ENCODE peak calls at places on chromosomes 5 and 9, in ten cellular contexts. A, E, G, H, M, Y, K, W, R and S are unnamed samples.

GRCh38 chr9:113734826-113735225 is 141.3 kb upstream of the ZNF618 start:
- DNase-seq in A (no peak), E (no peak), G (no peak), H (no peak), M (no peak), Y (no peak), K (no peak), W (no peak), R (no peak), S (no peak)

GRCh38 chr5:82813951-82814350 is 263.2 kb downstream of the TMEM167A start:
- DNase-seq in A (no peak), E (no peak), G (no peak), H (no peak), M (no peak), Y (no peak), K (no peak), W (no peak), R (no peak), S (no peak)

GRCh38 chr5:177435847-177436536 is 9.5 kb downstream of the GRK6 start:
- DNase-seq in A (no peak), E (no peak), G (no peak), H (no peak), M (no peak), Y (no peak), K (no peak), W (no peak), R (no peak), S (no peak)

GRCh38 chr5:180093651-180094382 is 22.3 kb upstream of the RNF130 start:
- DNase-seq in A (no peak), E (no peak), G (no peak), H (no peak), M (peak), Y (peak), K (no peak), W (peak), R (no peak), S (no peak)

GRCh38 chr5:83827111-83827541 is 106.5 kb upstream of the HAPLN1 start:
- DNase-seq in A (peak), E (no peak), G (no peak), H (no peak), M (no peak), Y (no peak), K (no peak), W (no peak), R (no peak), S (no peak)

GRCh38 chr5:7842531-7842930 is 8.4 kb downstream of the CFAP90 start:
- DNase-seq in A (no peak), E (no peak), G (no peak), H (no peak), M (no peak), Y (no peak), K (no peak), W (no peak), R (no peak), S (no peak)

GRCh38 chr9:122453677-122454135 is 24.0 kb downstream of the OR1J1 start:
- DNase-seq in A (peak), E (no peak), G (no peak), H (no peak), M (no peak), Y (no peak), K (no peak), W (no peak), R (no peak), S (no peak)

GRCh38 chr9:34430843-34431437 is 27.4 kb downstream of the FAM219A start:
- DNase-seq in A (peak), E (no peak), G (peak), H (peak), M (no peak), Y (peak), K (peak), W (no peak), R (peak), S (peak)

GRCh38 chr5:147935032-147935431 is 28.7 kb upstream of the C5orf46 start:
- DNase-seq in A (peak), E (no peak), G (no peak), H (no peak), M (peak), Y (no peak), K (peak), W (no peak), R (peak), S (no peak)

GRCh38 chr5:157511656-157512644 is 51.9 kb downstream of the NIPAL4 start:
- DNase-seq in A (peak), E (peak), G (no peak), H (peak), M (no peak), Y (peak), K (peak), W (peak), R (peak), S (peak)

GRCh38 chr9:129280236-129281231 is 102.5 kb upstream of the IER5L start:
- DNase-seq in A (no peak), E (no peak), G (no peak), H (peak), M (no peak), Y (peak), K (no peak), W (no peak), R (no peak), S (peak)

GRCh38 chr9:69476016-69476415 is 151.0 kb downstream of the ENTREP1 start:
- DNase-seq in A (no peak), E (no peak), G (no peak), H (no peak), M (no peak), Y (no peak), K (no peak), W (no peak), R (no peak), S (no peak)

GRCh38 chr5:166117062-166117743 is 2174.2 kb upstream of the WWC1 start:
- DNase-seq in A (no peak), E (no peak), G (no peak), H (no peak), M (peak), Y (no peak), K (no peak), W (no peak), R (no peak), S (no peak)

GRCh38 chr9:15837079-15837679 is 284.3 kb downstream of the CCDC171 start:
- DNase-seq in A (peak), E (no peak), G (no peak), H (no peak), M (peak), Y (no peak), K (peak), W (peak), R (peak), S (no peak)

GRCh38 chr5:160250226-160250625 is 20.9 kb downstream of the FABP6 start:
- DNase-seq in A (no peak), E (no peak), G (no peak), H (no peak), M (no peak), Y (no peak), K (no peak), W (no peak), R (no peak), S (no peak)

GRCh38 chr5:137822158-137822764 is 45.4 kb upstream of the MYOT start:
- DNase-seq in A (peak), E (no peak), G (peak), H (no peak), M (peak), Y (no peak), K (peak), W (peak), R (peak), S (peak)

GRCh38 chr9:13324988-13325387 is 45.5 kb upstream of the MPDZ start:
- DNase-seq in A (no peak), E (no peak), G (no peak), H (no peak), M (no peak), Y (no peak), K (no peak), W (no peak), R (no peak), S (no peak)

GRCh38 chr5:144794922-144795321 is 624.2 kb downstream of the KCTD16 start:
- DNase-seq in A (no peak), E (no peak), G (no peak), H (no peak), M (no peak), Y (no peak), K (no peak), W (no peak), R (no peak), S (no peak)

GRCh38 chr5:135875567-135875966 is 20.1 kb downstream of the IL9 start:
- DNase-seq in A (no peak), E (no peak), G (no peak), H (no peak), M (no peak), Y (no peak), K (no peak), W (no peak), R (no peak), S (no peak)

GRCh38 chr9:131645078-131645776 is 94.6 kb downstream of the RAPGEF1 start:
- DNase-seq in A (no peak), E (no peak), G (no peak), H (no peak), M (no peak), Y (no peak), K (no peak), W (no peak), R (no peak), S (no peak)

GRCh38 chr5:52859619-52860018 is 71.9 kb downstream of the ITGA1 start:
- DNase-seq in A (peak), E (no peak), G (no peak), H (no peak), M (no peak), Y (no peak), K (no peak), W (no peak), R (peak), S (no peak)

GRCh38 chr5:133729800-133730199 is 117.5 kb upstream of the FSTL4 start:
- DNase-seq in A (no peak), E (no peak), G (no peak), H (peak), M (no peak), Y (no peak), K (no peak), W (no peak), R (no peak), S (no peak)

GRCh38 chr9:130860458-130861316 is 25.6 kb downstream of the ABL1 start:
- DNase-seq in A (peak), E (no peak), G (no peak), H (peak), M (no peak), Y (peak), K (no peak), W (no peak), R (peak), S (no peak)

GRCh38 chr5:180516440-180516839 is 22.3 kb downstream of the CNOT6 start:
- DNase-seq in A (no peak), E (no peak), G (no peak), H (no peak), M (no peak), Y (no peak), K (no peak), W (no peak), R (no peak), S (no peak)

GRCh38 chr5:126108505-126108904 is 314.7 kb upstream of the GRAMD2B start:
- DNase-seq in A (no peak), E (no peak), G (peak), H (no peak), M (no peak), Y (no peak), K (no peak), W (no peak), R (no peak), S (no peak)

GRCh38 chr5:69030663-69031062 is 63.2 kb upstream of the SLC30A5 start:
- DNase-seq in A (no peak), E (no peak), G (no peak), H (no peak), M (no peak), Y (no peak), K (no peak), W (no peak), R (peak), S (no peak)

GRCh38 chr5:110925398-110925797 is 146.1 kb upstream of the TSLP start:
- DNase-seq in A (peak), E (no peak), G (no peak), H (no peak), M (no peak), Y (no peak), K (no peak), W (no peak), R (no peak), S (no peak)

GRCh38 chr5:151023047-151023615 is 2.7 kb downstream of the GPX3 start:
- DNase-seq in A (no peak), E (no peak), G (no peak), H (peak), M (no peak), Y (peak), K (no peak), W (no peak), R (no peak), S (no peak)

GRCh38 chr9:128233817-128234406 is 30.7 kb downstream of the DNM1 start:
- DNase-seq in A (no peak), E (no peak), G (no peak), H (no peak), M (no peak), Y (no peak), K (no peak), W (no peak), R (no peak), S (no peak)

GRCh38 chr5:160620401-160620800 is 198.7 kb downstream of the PTTG1 start:
- DNase-seq in A (no peak), E (no peak), G (no peak), H (no peak), M (no peak), Y (no peak), K (no peak), W (no peak), R (no peak), S (no peak)

GRCh38 chr5:114184006-114184405 is 177.9 kb upstream of the KCNN2 start:
- DNase-seq in A (peak), E (no peak), G (no peak), H (no peak), M (no peak), Y (no peak), K (no peak), W (no peak), R (no peak), S (no peak)